ENCODE peak calls at places on chromosomes 6 and 20, in five cellular contexts. R is fibroblast of the aortic adventitia, A is bronchial epithelial cell, L is GM12865, Z is astrocyte of the spinal cord. T is an unnamed sample.

GRCh38 chr20:14193885-14194284 is 143.5 kb downstream of the FLRT3 start:
- DNase-seq in R (no peak), A (peak), L (no peak), Z (no peak), T (peak)

GRCh38 chr6:34583461-34583860 is 27.3 kb upstream of the SPDEF start:
- DNase-seq in R (no peak), A (no peak), L (peak), Z (no peak), T (no peak)

GRCh38 chr6:75217203-75217602 is 11.3 kb upstream of the COL12A1 start:
- DNase-seq in R (peak), A (peak), L (no peak), Z (peak), T (peak)

GRCh38 chr20:35627121-35627520 is 11.5 kb downstream of the SPAG4 start:
- DNase-seq in R (no peak), A (no peak), L (no peak), Z (no peak), T (no peak)

GRCh38 chr6:150567823-150568383 is 31.8 kb upstream of the PLEKHG1 start:
- DNase-seq in R (no peak), A (peak), L (no peak), Z (no peak), T (no peak)

GRCh38 chr20:40991181-40991889 is 37.3 kb upstream of the TOP1 start:
- DNase-seq in R (no peak), A (no peak), L (peak), Z (no peak), T (no peak)

GRCh38 chr6:131175559-131175958 is 40.3 kb downstream of the AKAP7 start:
- DNase-seq in R (no peak), A (no peak), L (no peak), Z (no peak), T (no peak)

GRCh38 chr20:20719411-20719810 is 7.0 kb upstream of the RALGAPA2 start:
- DNase-seq in R (no peak), A (peak), L (no peak), Z (no peak), T (no peak)

GRCh38 chr20:31596831-31597482 is 8.1 kb upstream of the ID1 start:
- DNase-seq in R (no peak), A (no peak), L (no peak), Z (no peak), T (no peak)

GRCh38 chr6:169725270-169726048 is 1.2 kb upstream of the PHF10 start:
- DNase-seq in R (peak), A (peak), L (peak), Z (peak), T (peak)

GRCh38 chr20:54219751-54220426 is 12.0 kb downstream of the PFDN4 start:
- DNase-seq in R (peak), A (peak), L (no peak), Z (peak), T (peak)

GRCh38 chr20:37362821-37363220 is 16.9 kb downstream of the SRC start:
- DNase-seq in R (no peak), A (no peak), L (no peak), Z (no peak), T (no peak)

GRCh38 chr6:170420791-170421776 is 114.5 kb downstream of the FAM120B start:
- DNase-seq in R (no peak), A (no peak), L (no peak), Z (no peak), T (no peak)

GRCh38 chr20:53642196-53643030 is 48.8 kb upstream of the ZNF217 start:
- DNase-seq in R (peak), A (peak), L (peak), Z (peak), T (peak)

GRCh38 chr6:169073311-169073710 is 180.3 kb downstream of the THBS2 start:
- DNase-seq in R (peak), A (no peak), L (no peak), Z (peak), T (peak)

GRCh38 chr20:62602550-62602949 is 39.8 kb upstream of the SLCO4A1 start:
- DNase-seq in R (no peak), A (no peak), L (no peak), Z (no peak), T (no peak)

GRCh38 chr6:38143191-38144154 is 323.9 kb downstream of the ZFAND3 start:
- DNase-seq in R (no peak), A (no peak), L (no peak), Z (no peak), T (no peak)

GRCh38 chr6:29395331-29395730 is at the start of gene OR12D2:
- DNase-seq in R (no peak), A (no peak), L (no peak), Z (no peak), T (no peak)

GRCh38 chr20:60482609-60483008 is 524.4 kb downstream of the CDH26 start:
- DNase-seq in R (no peak), A (no peak), L (no peak), Z (no peak), T (peak)

GRCh38 chr20:52959125-52959524 is 13.0 kb upstream of the TSHZ2 start:
- DNase-seq in R (no peak), A (peak), L (peak), Z (peak), T (no peak)

GRCh38 chr6:3997144-3997770 is 81.7 kb downstream of the FAM217A start:
- DNase-seq in R (peak), A (peak), L (no peak), Z (peak), T (peak)

GRCh38 chr20:16479666-16480065 is 93.6 kb downstream of the KIF16B start:
- DNase-seq in R (no peak), A (peak), L (no peak), Z (no peak), T (no peak)

GRCh38 chr6:134419717-134420116 is 101.8 kb upstream of the SGK1 start:
- DNase-seq in R (peak), A (peak), L (no peak), Z (no peak), T (no peak)

GRCh38 chr6:9521152-9521530 is 893.7 kb downstream of the TFAP2A start:
- DNase-seq in R (no peak), A (no peak), L (peak), Z (no peak), T (no peak)

GRCh38 chr6:158926429-158926828 is 73.6 kb downstream of the RSPH3 start:
- DNase-seq in R (peak), A (peak), L (no peak), Z (peak), T (peak)

GRCh38 chr6:126957721-126958120 is 160.8 kb upstream of the RSPO3 start:
- DNase-seq in R (no peak), A (no peak), L (no peak), Z (no peak), T (no peak)

GRCh38 chr20:50286609-50287008 is 96.0 kb downstream of the CEBPB start:
- DNase-seq in R (peak), A (peak), L (peak), Z (peak), T (peak)

GRCh38 chr20:60728705-60729104 is 523.4 kb upstream of the CDH4 start:
- DNase-seq in R (no peak), A (no peak), L (no peak), Z (no peak), T (no peak)

GRCh38 chr6:45965787-45966186 is 49.9 kb downstream of the CLIC5 start:
- DNase-seq in R (peak), A (peak), L (no peak), Z (peak), T (peak)

GRCh38 chr20:2693996-2694471 is 1.5 kb downstream of the EBF4 start:
- DNase-seq in R (no peak), A (no peak), L (no peak), Z (no peak), T (no peak)

GRCh38 chr6:21582651-21583050 is 10.9 kb upstream of the SOX4 start:
- DNase-seq in R (peak), A (peak), L (no peak), Z (peak), T (peak)

GRCh38 chr20:56829788-56830385 is 200.8 kb downstream of the TFAP2C start:
- DNase-seq in R (no peak), A (peak), L (no peak), Z (no peak), T (no peak)

GRCh38 chr20:34311118-34312023 is 8.2 kb upstream of the AHCY start:
- DNase-seq in R (no peak), A (no peak), L (no peak), Z (no peak), T (peak)
- TF ChIP-seq CTCF in R (peak), A (peak), L (no peak), Z (peak), T (peak)

GRCh38 chr6:99353126-99353525 is 3.7 kb upstream of the FAXC start:
- DNase-seq in R (no peak), A (no peak), L (no peak), Z (no peak), T (no peak)

GRCh38 chr6:99349620-99350141 is at the start of gene FAXC:
- DNase-seq in R (no peak), A (peak), L (no peak), Z (no peak), T (no peak)

GRCh38 chr6:99348823-99349619 is 453 bp downstream of the FAXC start:
- DNase-seq in R (no peak), A (no peak), L (no peak), Z (no peak), T (no peak)

GRCh38 chr6:99348220-99348822 is 1.2 kb downstream of the FAXC start:
- DNase-seq in R (no peak), A (no peak), L (no peak), Z (no peak), T (no peak)

DNA sequence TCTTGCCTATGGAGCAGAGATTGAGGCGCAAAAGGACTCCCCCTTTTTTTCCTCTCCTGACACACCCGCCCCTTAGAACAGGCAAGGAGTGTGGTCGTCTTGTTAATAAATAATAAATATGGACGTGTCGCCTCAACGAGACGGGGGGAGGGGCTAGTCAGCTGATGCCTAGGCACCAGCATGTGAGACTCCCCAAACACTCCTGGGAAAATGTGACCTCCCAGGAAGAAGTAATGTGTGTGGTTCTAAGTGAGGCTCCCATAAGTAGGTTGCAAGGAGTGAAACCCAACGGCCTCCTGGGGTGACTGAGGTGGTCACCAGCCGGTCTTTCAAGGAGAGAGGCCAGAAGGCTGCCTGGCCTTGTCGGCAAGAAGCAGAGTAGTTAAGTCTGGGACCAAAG is 1.1 kb upstream of the FAXC start:
- DNase-seq in R (no peak), A (no peak), L (no peak), Z (no peak), T (no peak)
- H3K4me3 ChIP-seq in R (no peak), A (peak), L (no peak), Z (no peak), T (no peak)

GRCh38 chr20:43387737-43388136 is 70.0 kb upstream of the SRSF6 start:
- DNase-seq in R (no peak), A (no peak), L (no peak), Z (no peak), T (no peak)

GRCh38 chr20:43388267-43389081 is 69.2 kb upstream of the SRSF6 start:
- DNase-seq in R (peak), A (peak), L (no peak), Z (no peak), T (peak)

GRCh38 chr20:43389231-43389630 is 68.5 kb upstream of the SRSF6 start:
- DNase-seq in R (peak), A (no peak), L (no peak), Z (no peak), T (peak)

GRCh38 chr20:43392561-43392960 is 65.1 kb upstream of the SRSF6 start:
- DNase-seq in R (no peak), A (no peak), L (no peak), Z (no peak), T (no peak)

DNA sequence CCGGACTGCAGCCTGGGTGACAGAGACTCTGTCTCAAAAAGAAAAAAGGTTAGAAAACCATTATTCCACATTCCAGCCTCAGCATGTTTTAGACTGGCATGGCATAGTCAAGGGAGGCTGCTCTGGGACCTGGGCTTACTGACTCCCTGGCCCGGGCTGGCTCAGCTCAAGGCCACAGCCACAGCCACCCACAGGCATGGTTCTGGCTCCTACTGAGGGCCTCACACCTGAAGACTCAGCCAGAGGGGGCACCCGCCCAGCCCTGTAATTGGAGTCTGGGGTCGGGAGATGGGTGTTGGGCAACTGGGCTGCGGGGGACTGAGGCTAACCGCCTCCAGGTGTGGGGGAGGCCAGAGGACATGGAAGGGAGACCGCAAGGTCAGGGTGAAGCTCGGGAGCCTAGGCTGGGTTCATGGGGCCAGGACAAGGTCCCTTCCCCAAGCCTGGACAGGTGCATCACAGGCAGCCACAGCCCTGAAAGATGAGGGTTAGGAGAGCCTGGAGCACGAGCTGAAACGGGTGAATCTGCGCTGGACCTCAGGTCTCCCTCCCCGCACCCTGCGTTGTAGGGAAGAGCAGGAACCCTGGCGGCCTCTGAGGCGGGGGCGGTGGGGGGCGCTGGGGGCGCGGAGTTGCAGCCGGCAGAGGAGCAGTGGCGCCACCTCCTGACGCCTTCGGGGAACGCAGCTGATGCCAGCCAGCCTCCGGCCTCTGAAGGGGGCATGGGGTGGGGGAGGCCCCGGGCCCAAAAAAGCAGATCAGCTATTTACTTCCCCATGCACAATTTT is 67.7 kb upstream of the SRSF6 start:
- DNase-seq in R (no peak), A (no peak), L (no peak), Z (no peak), T (no peak)
- TF ChIP-seq CTCF in R (peak), A (no peak), L (peak), Z (no peak), T (peak)

DNA sequence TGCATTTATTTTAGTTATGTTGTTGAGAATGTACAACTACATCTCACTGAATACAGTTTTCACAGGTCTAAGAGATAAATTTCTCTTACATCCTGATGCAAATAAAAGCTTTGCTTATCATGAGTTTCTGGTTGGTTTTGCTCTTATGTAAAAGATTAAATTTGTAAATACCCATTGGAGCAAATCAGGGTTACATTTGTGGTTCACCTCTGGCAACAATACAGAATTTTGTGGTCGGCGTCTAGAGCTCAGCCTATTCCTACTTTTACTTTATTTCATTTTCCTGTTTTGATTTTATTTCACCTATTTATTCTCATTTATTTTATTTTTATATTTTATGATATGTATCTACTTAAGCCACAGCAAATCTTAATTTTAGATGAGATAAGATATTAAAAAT is 271.9 kb upstream of the MARCKS start:
- DNase-seq in R (no peak), A (no peak), L (no peak), Z (peak), T (peak)
- H3K4me3 ChIP-seq in R (no peak), A (no peak), L (no peak), Z (no peak), T (no peak)

GRCh38 chr6:31712296-31712695 is 2.9 kb upstream of the LY6G6D start:
- DNase-seq in R (no peak), A (no peak), L (no peak), Z (no peak), T (no peak)
- TF ChIP-seq CTCF in R (no peak), A (peak), L (peak), Z (no peak), T (no peak)